ENCODE peak calls at places on chromosomes 13 and 19, in eight cellular contexts. R is aorta, Y is adrenal gland, Z is small intestine, A is BJ, H is tibial artery, C is suprapubic skin, E is fibroblast of mammary gland. D is an unnamed sample.

GRCh38 chr13:36571444-36571843 is 102.4 kb upstream of the SERTM1 start:
- DNase-seq in C (no peak), R (no peak), E (no peak), A (no peak), Y (no peak), H (no peak), Z (no peak), D (no peak)

GRCh38 chr13:66958611-66959010 is 271.5 kb downstream of the PCDH9 start:
- DNase-seq in A (no peak), E (no peak), Z (no peak), Y (no peak), C (no peak), H (no peak), R (no peak), D (no peak)

GRCh38 chr19:34173145-34173956 is 1.0 kb downstream of the LSM14A start:
- DNase-seq in C (no peak), Y (peak; percentile 44), Z (peak; percentile 80), H (peak; percentile 66), E (peak; percentile 39), R (peak; percentile 55), A (no peak), D (peak; percentile 36)

GRCh38 chr19:863305-863620 is 3.8 kb downstream of the CFD start:
- DNase-seq in R (no peak), H (no peak), A (no peak), Y (no peak), Z (no peak), E (no peak), C (no peak), D (no peak)

GRCh38 chr13:29676941-29677452 is 81.5 kb upstream of the SLC7A1 start:
- DNase-seq in H (no peak), Y (no peak), R (no peak), C (no peak), A (peak; percentile 10), E (peak; percentile 23), Z (peak; percentile 75), D (no peak)

GRCh38 chr13:97329331-97329730 is 104.6 kb upstream of the RAP2A start:
- DNase-seq in C (no peak), H (no peak), A (no peak), Z (no peak), Y (no peak), E (no peak), R (no peak), D (no peak)

GRCh38 chr19:33946535-33947323 is 150.1 kb downstream of the KCTD15 start:
- DNase-seq in H (peak; percentile 9), Y (no peak), E (no peak), A (no peak), C (peak; percentile 7), R (no peak), Z (no peak), D (no peak)

GRCh38 chr19:18834644-18834984 is 2.9 kb downstream of the UPF1 start:
- DNase-seq in E (no peak), Y (no peak), H (no peak), R (no peak), A (no peak), C (no peak), Z (no peak), D (no peak)

GRCh38 chr19:49133621-49134454 is 14.5 kb downstream of the PPFIA3 start:
- DNase-seq in H (no peak), A (peak; percentile 30), E (peak; percentile 66), R (peak; percentile 73), Z (peak; percentile 88), C (no peak), Y (peak; percentile 85), D (no peak)

GRCh38 chr13:19794552-19795143 is 11.9 kb upstream of the PSPC1 start:
- DNase-seq in Y (no peak), C (no peak), E (no peak), Z (no peak), A (no peak), R (no peak), H (no peak), D (no peak)

GRCh38 chr19:39082745-39083598 is 1.2 kb upstream of the ACP7 start:
- DNase-seq in Y (no peak), Z (no peak), R (no peak), A (no peak), H (no peak), E (no peak), C (no peak), D (no peak)

GRCh38 chr19:45994456-45994988 is 745 bp upstream of the CCDC61 start:
- DNase-seq in A (no peak), E (peak; percentile 23), R (no peak), Y (no peak), Z (no peak), C (no peak), H (no peak), D (no peak)

GRCh38 chr13:23547000-23547590 is 23.1 kb upstream of the TNFRSF19 start:
- DNase-seq in Z (no peak), E (peak; percentile 43), Y (peak; percentile 30), R (peak; percentile 50), H (peak; percentile 66), C (no peak), A (no peak), D (no peak)
- H3K4me3 ChIP-seq in Z (no peak overlapping the region), E (peak overlapping the region; percentile 49), Y (peak overlapping the region; percentile 7), R (peak overlapping the region; percentile 6), H (peak overlapping the region; percentile 42), C (peak overlapping the region; percentile 57), A (peak overlapping the region; percentile 60), D (peak overlapping the region; percentile 36)

DNA sequence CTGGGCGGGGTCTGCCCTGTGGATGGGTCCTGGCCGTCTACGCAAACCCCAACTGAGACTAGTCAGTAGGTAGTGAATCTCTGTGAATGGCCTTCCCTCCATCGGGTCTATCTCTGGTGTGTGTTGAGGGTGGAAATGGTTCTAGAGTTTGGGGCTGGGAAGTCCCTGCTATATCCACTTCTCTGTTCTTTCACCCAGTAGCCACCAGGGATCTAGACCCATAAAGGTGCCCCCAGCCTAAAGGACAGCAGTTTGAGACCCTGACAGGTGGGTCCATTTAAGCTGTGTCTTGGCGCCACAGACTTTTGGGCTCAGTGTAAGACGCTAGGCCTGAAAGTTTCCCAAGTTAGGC is 57.7 kb downstream of the ZNF568 start:
- DNase-seq in R (no peak), A (no peak), Y (no peak), H (no peak), C (no peak), Z (no peak), E (no peak), D (no peak)
- H3K4me3 ChIP-seq in R (peak overlapping the region; percentile 75), A (peak overlapping the region; percentile 49), Y (no peak overlapping the region), H (peak overlapping the region; percentile 64), C (peak overlapping the region; percentile 68), Z (peak overlapping the region; percentile 51), E (peak overlapping the region; percentile 81), D (no peak overlapping the region)

GRCh38 chr13:106484755-106485193 is 50.7 kb downstream of the EFNB2 start:
- DNase-seq in Z (no peak), A (no peak), H (peak; percentile 74), Y (no peak), E (peak; percentile 33), R (peak; percentile 75), C (no peak), D (no peak)
- H3K4me3 ChIP-seq in Z (no peak overlapping the region), A (no peak overlapping the region), H (peak overlapping the region; percentile 29), Y (no peak overlapping the region), E (no peak overlapping the region), R (peak overlapping the region; percentile 12), C (no peak overlapping the region), D (no peak overlapping the region)

GRCh38 chr19:40801449-40802299 is 2.7 kb downstream of the EGLN2 start:
- DNase-seq in Y (no peak), H (no peak), A (no peak), R (no peak), Z (no peak), E (no peak), C (no peak), D (no peak)
- H3K4me3 ChIP-seq in Y (no peak overlapping the region), H (peak overlapping the region; percentile 97), A (peak overlapping the region; percentile 18), R (no peak overlapping the region), Z (peak overlapping the region; percentile 77), E (peak overlapping the region; percentile 13), C (peak overlapping the region; percentile 97), D (peak overlapping the region; percentile 34)

DNA sequence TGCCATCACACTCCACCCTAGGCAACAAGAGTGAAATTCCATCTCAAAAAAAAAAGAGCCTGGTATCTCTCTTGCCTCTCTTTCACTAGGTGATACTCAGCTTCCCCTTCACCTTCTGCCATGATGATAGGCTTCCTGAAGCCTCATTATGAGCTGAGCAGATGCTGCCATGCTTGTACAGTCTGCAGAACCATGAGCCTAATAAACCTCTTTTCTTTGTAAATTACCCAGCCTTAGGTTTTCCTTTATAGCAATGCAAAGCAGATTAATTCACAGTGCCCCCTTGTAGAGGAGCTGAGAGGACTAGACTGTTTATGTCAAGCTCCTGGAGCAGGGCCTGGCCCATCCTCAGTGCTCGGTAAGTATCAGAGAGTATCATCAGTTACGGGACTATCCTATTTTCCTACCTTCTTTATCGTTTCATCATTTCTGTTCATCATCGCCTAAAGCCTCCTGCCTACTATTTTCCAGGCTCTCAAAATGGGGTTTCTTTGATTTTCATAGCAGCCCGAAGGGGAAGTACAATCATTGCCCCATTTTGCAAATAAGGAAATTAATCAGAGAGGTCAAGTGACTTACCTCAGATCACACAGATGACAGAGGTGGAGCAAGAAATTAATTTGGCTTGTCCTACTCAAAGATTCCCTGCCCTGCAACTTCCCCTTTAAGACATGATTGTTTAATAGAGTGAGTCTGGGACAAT is 33.5 kb upstream of the IGSF23 start:
- DNase-seq in H (no peak), A (no peak), Y (no peak), C (no peak), R (no peak), E (no peak), Z (no peak), D (no peak)
- H3K4me3 ChIP-seq in H (no peak overlapping the region), A (no peak overlapping the region), Y (no peak overlapping the region), C (no peak overlapping the region), R (no peak overlapping the region), E (no peak overlapping the region), Z (no peak overlapping the region), D (no peak overlapping the region)

D was measured in GM12865.